ENCODE peak calls at places on chromosome 19, in six cellular contexts. A, Y, U, B, N and I are unnamed samples.

GRCh38 chr19:48351341-48351752 is 12.4 kb downstream of the TMEM143 start:
- DNase-seq in A (peak; percentile 89), Y (peak; percentile 59), U (peak; percentile 84), B (peak; percentile 81), N (peak; percentile 86), I (peak; percentile 69)

GRCh38 chr19:3482507-3483225 is 575 bp downstream of the SMIM44 start:
- DNase-seq in A (no peak), Y (no peak), U (no peak), B (no peak), N (peak; percentile 62), I (no peak)

GRCh38 chr19:37227996-37228395 is 10.0 kb downstream of the ZNF383 start:
- DNase-seq in A (no peak), Y (no peak), U (peak; percentile 72), B (peak; percentile 42), N (peak; percentile 31), I (peak; percentile 53)

GRCh38 chr19:35044317-35045117 is 3.0 kb downstream of the HPN start:
- DNase-seq in A (peak; percentile 95), Y (peak; percentile 45), U (peak; percentile 75), B (peak; percentile 60), N (peak; percentile 85), I (peak; percentile 56)

GRCh38 chr19:33785795-33786194 is 10.9 kb upstream of the KCTD15 start:
- DNase-seq in A (no peak), Y (no peak), U (no peak), B (no peak), N (no peak), I (no peak)

GRCh38 chr19:39502640-39503417 is 4.1 kb downstream of the DLL3 start:
- DNase-seq in A (peak; percentile 97), Y (peak; percentile 63), U (peak; percentile 81), B (peak; percentile 95), N (peak; percentile 91), I (peak; percentile 92)

GRCh38 chr19:38704488-38705026 is 39.7 kb downstream of the CAPN12 start:
- DNase-seq in A (no peak), Y (no peak), U (no peak), B (no peak), N (no peak), I (no peak)

GRCh38 chr19:41407271-41407670 is 9.7 kb downstream of the BCKDHA start:
- DNase-seq in A (no peak), Y (no peak), U (peak; percentile 67), B (peak; percentile 48), N (no peak), I (no peak)

GRCh38 chr19:50427997-50428425 is 4.7 kb upstream of the MYBPC2 start:
- DNase-seq in A (no peak), Y (no peak), U (peak; percentile 85), B (peak; percentile 57), N (no peak), I (peak; percentile 39)

GRCh38 chr19:17329061-17329767 is 5.4 kb downstream of the ANO8 start:
- DNase-seq in A (no peak), Y (no peak), U (no peak), B (peak; percentile 46), N (no peak), I (no peak)

GRCh38 chr19:13788991-13789390 is 6.3 kb upstream of the ZSWIM4 start:
- DNase-seq in A (no peak), Y (no peak), U (no peak), B (no peak), N (no peak), I (peak; percentile 36)

GRCh38 chr19:45781282-45782161 is 768 bp downstream of the DMPK start:
- DNase-seq in A (peak; percentile 92), Y (no peak), U (no peak), B (no peak), N (no peak), I (no peak)

GRCh38 chr19:13830761-13831481 is 35.7 kb downstream of the ZSWIM4 start:
- DNase-seq in A (no peak), Y (no peak), U (no peak), B (no peak), N (no peak), I (no peak)

GRCh38 chr19:18089726-18090125 is 3.0 kb upstream of the IL12RB1 start:
- DNase-seq in A (no peak), Y (no peak), U (no peak), B (no peak), N (no peak), I (no peak)

GRCh38 chr19:34365463-34366401 is 736 bp downstream of the GPI start:
- DNase-seq in A (no peak), Y (no peak), U (peak; percentile 36), B (peak; percentile 57), N (peak; percentile 67), I (peak; percentile 36)

GRCh38 chr19:3061214-3062161 is 807 bp downstream of the TLE5 start:
- DNase-seq in A (no peak), Y (peak; percentile 67), U (no peak), B (no peak), N (peak; percentile 86), I (peak; percentile 83)

GRCh38 chr19:17671906-17672305 is 16.2 kb downstream of the UNC13A start:
- DNase-seq in A (no peak), Y (no peak), U (peak; percentile 71), B (peak; percentile 67), N (peak; percentile 73), I (peak; percentile 63)

GRCh38 chr19:6233827-6234511 is 45.8 kb downstream of the MLLT1 start:
- DNase-seq in A (no peak), Y (no peak), U (no peak), B (no peak), N (peak; percentile 68), I (no peak)

GRCh38 chr19:6234527-6234926 is 45.2 kb downstream of the MLLT1 start:
- DNase-seq in A (no peak), Y (no peak), U (no peak), B (no peak), N (peak; percentile 31), I (no peak)

GRCh38 chr19:6233051-6233826 is 46.5 kb downstream of the MLLT1 start:
- DNase-seq in A (no peak), Y (no peak), U (no peak), B (no peak), N (no peak), I (no peak)

GRCh38 chr19:6236310-6237291 is 43.2 kb downstream of the MLLT1 start:
- DNase-seq in A (no peak), Y (no peak), U (no peak), B (no peak), N (peak; percentile 46), I (no peak)

DNA sequence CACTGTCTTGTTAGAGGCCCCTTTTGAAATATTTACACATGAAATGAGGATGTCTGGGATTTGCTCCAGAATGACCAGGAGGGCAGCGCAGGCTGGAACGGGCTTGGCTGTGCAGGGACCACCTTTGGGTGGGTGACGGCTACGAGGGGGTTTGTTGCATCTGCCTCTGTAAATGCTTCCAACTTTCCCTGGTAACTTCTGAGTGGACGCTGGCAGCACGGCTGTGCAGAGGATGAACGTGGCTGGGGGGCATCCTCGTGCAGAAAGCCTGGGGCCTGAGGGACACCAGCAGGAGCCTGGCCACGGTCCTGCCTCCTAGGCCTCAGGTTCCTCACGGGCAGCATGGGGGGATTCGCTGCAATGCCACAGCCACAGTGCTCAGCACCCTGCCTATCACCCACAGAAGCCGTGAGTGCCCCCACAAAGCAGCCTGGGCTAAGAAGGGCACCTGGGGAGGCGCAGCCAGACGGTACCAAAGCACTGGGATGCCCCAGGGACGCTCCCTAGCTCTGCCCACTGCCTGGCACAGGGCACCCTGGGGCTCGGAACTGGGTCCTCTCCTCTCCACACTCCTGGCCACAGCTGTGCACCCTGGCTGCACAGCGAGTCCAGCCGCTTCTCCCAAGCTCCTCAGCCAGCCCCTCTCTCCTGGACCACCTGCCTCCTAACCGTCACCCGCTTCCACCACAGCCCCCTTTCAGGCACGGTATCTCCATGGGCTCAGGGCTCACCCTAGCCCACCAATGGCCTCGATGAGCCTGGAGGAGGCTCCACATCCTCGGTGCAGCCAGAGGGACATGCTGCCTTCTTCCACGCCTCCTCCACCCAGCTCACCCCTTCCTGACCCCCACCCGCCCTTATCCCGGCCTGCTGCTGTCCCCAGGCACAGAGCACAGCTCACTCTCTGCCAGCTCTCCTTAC is 44.5 kb downstream of the MLLT1 start:
- DNase-seq in A (no peak), Y (no peak), U (no peak), B (no peak), N (peak; percentile 74), I (no peak)
- H3K27ac ChIP-seq in A (no peak overlapping the region), Y (no peak overlapping the region), U (no peak overlapping the region), B (no peak overlapping the region), N (peak overlapping the region; percentile 81), I (no peak overlapping the region)

DNA sequence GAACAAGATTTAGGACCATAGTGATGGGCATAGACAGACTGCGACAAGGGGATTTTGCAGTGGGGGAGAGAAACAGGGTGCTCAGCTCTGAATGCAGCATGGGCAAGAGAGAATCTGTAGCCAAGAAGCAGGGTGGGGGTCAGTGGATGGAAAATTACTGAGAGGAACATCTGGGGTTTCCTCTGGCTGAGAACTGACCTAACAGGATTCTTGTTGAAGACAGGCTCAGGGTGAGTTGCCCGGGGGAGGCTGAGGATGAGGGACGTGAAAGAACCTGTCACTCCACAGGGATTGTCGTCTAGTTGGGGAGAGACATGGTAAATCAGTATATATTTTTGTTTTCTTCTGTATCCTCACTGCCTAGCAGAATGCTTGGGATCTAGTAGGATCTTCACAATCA is 118.7 kb upstream of the PEG3 start:
- DNase-seq in A (no peak), Y (no peak), U (no peak), B (no peak), N (no peak), I (no peak)
- H3K9me3 ChIP-seq in A (peaks cover 33% of the 10 kb centered on the region), Y (peaks cover 30% of the 10 kb centered on the region), U (peaks cover 90% of the 10 kb centered on the region), B (peaks cover 5% of the 10 kb centered on the region), N (no peaks in the 10 kb centered on the region), I (no peaks in the 10 kb centered on the region)

GRCh38 chr19:15479391-15480345 is at the start of gene PGLYRP2:
- DNase-seq in A (no peak), Y (no peak), U (peak; percentile 48), B (no peak), N (peak; percentile 17), I (no peak)
- H3K27ac ChIP-seq in A (no peak within 1 kb of the TSS), Y (no peak within 1 kb of the TSS), U (no peak within 1 kb of the TSS), B (no peak within 1 kb of the TSS), N (no peak within 1 kb of the TSS), I (no peak within 1 kb of the TSS)

GRCh38 chr19:11982526-11982925 is 17.7 kb downstream of the ZNF763 start:
- DNase-seq in A (no peak), Y (no peak), U (no peak), B (no peak), N (no peak), I (no peak)
- H3K9me3 ChIP-seq in A (peaks cover 21% of the 10 kb centered on the region), Y (peaks cover 55% of the 10 kb centered on the region), U (peaks cover 47% of the 10 kb centered on the region), B (peaks cover 42% of the 10 kb centered on the region), N (peaks cover 23% of the 10 kb centered on the region), I (peaks cover 56% of the 10 kb centered on the region)

DNA sequence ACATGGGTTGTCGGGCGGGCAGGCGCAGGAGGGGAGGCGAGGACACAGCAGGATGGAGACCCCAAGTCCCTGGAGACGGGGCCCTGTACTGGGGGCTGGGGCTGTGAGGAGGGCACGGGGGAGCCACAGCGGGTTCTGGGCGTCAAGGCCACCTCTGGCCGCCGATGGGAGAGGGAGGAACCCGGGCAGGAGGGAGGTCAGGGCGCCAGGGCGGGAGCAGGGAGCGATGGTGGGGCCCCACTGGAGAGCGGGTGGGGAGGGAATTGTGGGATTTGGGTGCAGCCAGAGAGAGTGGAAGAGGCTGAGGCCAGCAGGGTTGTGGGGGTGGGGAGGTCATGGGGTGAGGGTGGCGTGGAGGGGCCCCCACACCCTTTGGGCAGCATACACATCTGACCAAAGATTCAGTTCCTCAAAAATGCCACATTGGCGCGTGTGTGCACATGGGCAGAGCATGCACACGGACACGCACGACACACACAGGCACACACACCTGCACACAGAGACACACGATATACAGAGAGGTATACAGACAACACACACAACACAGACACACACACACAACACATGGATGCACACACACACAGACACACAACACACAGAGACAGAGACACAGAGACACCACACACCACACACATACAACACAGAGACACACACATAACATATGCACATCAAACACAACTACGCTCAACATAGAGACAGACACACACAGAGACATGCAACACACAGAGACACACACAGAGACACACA is 54.9 kb downstream of the AP1M1 start:
- DNase-seq in A (no peak), Y (no peak), U (no peak), B (no peak), N (peak; percentile 35), I (peak; percentile 74)
- H3K27ac ChIP-seq in A (no peak overlapping the region), Y (no peak overlapping the region), U (no peak overlapping the region), B (no peak overlapping the region), N (no peak overlapping the region), I (no peak overlapping the region)